ENCODE peak calls at places on chromosome 7, in eight cellular contexts. L, G, S, X, B, Z, I and O are unnamed samples.

GRCh38 chr7:21550821-21551531 is 8.1 kb downstream of the DNAH11 start:
- DNase-seq in B (no peak), L (no peak), G (no peak), S (no peak), Z (peak; percentile 84), I (no peak), X (no peak), O (peak; percentile 83)

GRCh38 chr7:157813053-157813452 is 476.2 kb downstream of the DNAJB6 start:
- DNase-seq in G (no peak), X (no peak), S (no peak), L (no peak), B (no peak), I (no peak), Z (no peak), O (no peak)

GRCh38 chr7:46534593-46535271 is 613.7 kb upstream of the IGFBP3 start:
- DNase-seq in L (peak; percentile 36), B (no peak), Z (peak; percentile 86), S (no peak), I (no peak), X (peak; percentile 60), G (peak; percentile 55), O (no peak)

GRCh38 chr7:50379082-50379481 is 71.1 kb downstream of the FIGNL1 start:
- DNase-seq in Z (peak; percentile 89), S (no peak), L (no peak), X (no peak), B (no peak), G (no peak), I (no peak), O (peak; percentile 98)

GRCh38 chr7:38428040-38428439 is 154.6 kb upstream of the TARP start:
- DNase-seq in Z (no peak), L (no peak), S (no peak), I (no peak), G (peak; percentile 61), X (no peak), B (no peak), O (no peak)

GRCh38 chr7:66748791-66749190 is 8.3 kb downstream of the RABGEF1 start:
- DNase-seq in L (no peak), X (no peak), Z (no peak), I (no peak), B (no peak), S (no peak), G (peak; percentile 13), O (no peak)

GRCh38 chr7:68706291-68706690 is 892.0 kb upstream of the AUTS2 start:
- DNase-seq in S (no peak), X (peak; percentile 51), Z (no peak), B (no peak), G (peak; percentile 49), L (no peak), I (no peak), O (no peak)

GRCh38 chr7:57424515-57425238 is 25.3 kb upstream of the ZNF716 start:
- DNase-seq in X (no peak), S (no peak), L (no peak), I (no peak), B (no peak), Z (no peak), G (no peak), O (no peak)

GRCh38 chr7:105278973-105279687 is 109.6 kb downstream of the SRPK2 start:
- DNase-seq in I (no peak), G (peak; percentile 24), L (no peak), Z (no peak), S (no peak), B (no peak), X (no peak), O (no peak)

GRCh38 chr7:129778770-129779601 is 167.5 kb downstream of the NRF1 start:
- DNase-seq in S (peak; percentile 29), G (no peak), Z (peak; percentile 77), B (no peak), X (no peak), I (no peak), L (peak; percentile 23), O (no peak)

GRCh38 chr7:100875356-100875751 is 451 bp downstream of the SRRT start:
- DNase-seq in S (peak; percentile 55), L (no peak), G (no peak), I (no peak), Z (no peak), X (no peak), B (no peak), O (peak; percentile 56)

GRCh38 chr7:4190021-4190981 is 491.8 kb upstream of the FOXK1 start:
- DNase-seq in X (no peak), G (no peak), Z (peak; percentile 58), S (no peak), L (no peak), B (no peak), I (no peak), O (no peak)

GRCh38 chr7:30928254-30928872 is 16.7 kb downstream of the AQP1 start:
- DNase-seq in G (no peak), I (no peak), X (no peak), S (no peak), B (peak; percentile 17), Z (peak; percentile 15), L (peak; percentile 15), O (peak; percentile 23)

GRCh38 chr7:151796871-151797270 is 80.0 kb downstream of the PRKAG2 start:
- DNase-seq in B (no peak), X (no peak), Z (no peak), G (no peak), I (no peak), S (no peak), L (peak; percentile 51), O (no peak)

GRCh38 chr7:81767883-81768282 is 2.0 kb downstream of the HGF start:
- DNase-seq in Z (no peak), X (no peak), L (no peak), B (no peak), G (peak; percentile 84), I (peak; percentile 67), S (peak; percentile 31), O (no peak)

GRCh38 chr7:120554960-120555571 is 282.1 kb downstream of the KCND2 start:
- DNase-seq in G (peak; percentile 78), S (peak; percentile 76), L (peak; percentile 25), B (no peak), Z (peak; percentile 73), X (peak; percentile 24), I (peak; percentile 53), O (no peak)

GRCh38 chr7:68321076-68321639 is 1277.1 kb upstream of the AUTS2 start:
- DNase-seq in I (no peak), B (peak; percentile 48), Z (no peak), X (no peak), L (no peak), G (no peak), S (peak; percentile 98), O (no peak)

GRCh38 chr7:26688936-26689506 is 175.4 kb downstream of the SKAP2 start:
- DNase-seq in I (no peak), L (no peak), G (no peak), X (no peak), B (no peak), Z (no peak), S (no peak), O (no peak)

GRCh38 chr7:157090485-157091165 is 48.1 kb upstream of the UBE3C start:
- DNase-seq in X (no peak), L (no peak), S (no peak), G (no peak), Z (peak; percentile 31), B (no peak), I (no peak), O (peak; percentile 49)

GRCh38 chr7:2517678-2518077 is 1.9 kb upstream of the LFNG start:
- DNase-seq in Z (peak; percentile 53), X (no peak), S (no peak), L (no peak), G (peak; percentile 16), I (no peak), B (no peak), O (no peak)

GRCh38 chr7:111933614-111934013 is 272.6 kb downstream of the DOCK4 start:
- DNase-seq in S (no peak), I (no peak), G (peak; percentile 19), L (no peak), Z (no peak), X (no peak), B (no peak), O (no peak)

GRCh38 chr7:108413782-108414492 is 42.3 kb downstream of the NRCAM start:
- DNase-seq in Z (peak; percentile 70), B (no peak), X (no peak), I (peak; percentile 67), S (no peak), G (peak; percentile 18), L (no peak), O (peak; percentile 66)

GRCh38 chr7:5088906-5089305 is 43.2 kb downstream of the RBAK start:
- DNase-seq in X (no peak), S (no peak), L (no peak), I (no peak), G (no peak), B (no peak), Z (no peak), O (no peak)

GRCh38 chr7:130989006-130989795 is 255.2 kb upstream of the KLF14 start:
- DNase-seq in L (no peak), B (no peak), I (no peak), X (no peak), S (no peak), G (no peak), Z (no peak), O (no peak)

GRCh38 chr7:73736885-73737284 is 1.7 kb downstream of the ABHD11 start:
- DNase-seq in I (no peak), Z (no peak), G (no peak), S (no peak), B (no peak), L (no peak), X (no peak), O (no peak)

GRCh38 chr7:75884401-75884800 is 5.6 kb downstream of the RHBDD2 start:
- DNase-seq in B (no peak), G (no peak), S (no peak), I (no peak), Z (no peak), X (no peak), L (no peak), O (no peak)